ENCODE peak calls at places on chromosomes 1 and 21, in five cellular contexts. One of them, this sample, is unnamed. For H3K4me1, the result is how much of the 10 kb centered on the place peaks cover.

GRCh38 chr1:244020086-244020485 is 31.0 kb upstream of the ZBTB18 start:
- DNase-seq in H1: no peak
- DNase-seq in HepG2: no peak
- DNase-seq in K562: no peak
- DNase-seq in GM12878: no peak
- DNase-seq in this sample: peak

GRCh38 chr21:41090981-41091380 is 77.0 kb upstream of the BACE2 start:
- DNase-seq in K562: no peak
- DNase-seq in GM12878: no peak
- DNase-seq in H1: no peak
- DNase-seq in HepG2: no peak
- DNase-seq in this sample: no peak

GRCh38 chr1:183234660-183235476 is 48.8 kb downstream of the LAMC2 start:
- DNase-seq in GM12878: no peak
- DNase-seq in HepG2: peak
- DNase-seq in K562: peak
- DNase-seq in H1: peak
- DNase-seq in this sample: peak

GRCh38 chr1:55337801-55338447 is 122.8 kb upstream of the USP24 start:
- DNase-seq in HepG2: peak
- DNase-seq in H1: no peak
- DNase-seq in K562: peak
- DNase-seq in GM12878: peak
- DNase-seq in this sample: peak

GRCh38 chr1:166350490-166350889 is 183.7 kb upstream of the FAM78B start:
- DNase-seq in HepG2: no peak
- DNase-seq in GM12878: no peak
- DNase-seq in K562: no peak
- DNase-seq in H1: no peak
- DNase-seq in this sample: peak

GRCh38 chr1:238861342-238861741 is 525.0 kb upstream of the CHRM3 start:
- DNase-seq in H1: no peak
- DNase-seq in GM12878: no peak
- DNase-seq in K562: no peak
- DNase-seq in HepG2: no peak
- DNase-seq in this sample: no peak

GRCh38 chr1:223102797-223103533 is 40.1 kb downstream of the TLR5 start:
- DNase-seq in GM12878: no peak
- DNase-seq in HepG2: no peak
- DNase-seq in H1: no peak
- DNase-seq in K562: no peak
- DNase-seq in this sample: no peak

GRCh38 chr1:116873680-116874271 is 35.9 kb upstream of the PTGFRN start:
- DNase-seq in HepG2: no peak
- DNase-seq in GM12878: no peak
- DNase-seq in H1: no peak
- DNase-seq in K562: no peak
- DNase-seq in this sample: no peak

GRCh38 chr1:179105393-179105792 is 23.5 kb downstream of the TOR3A start:
- DNase-seq in HepG2: peak
- DNase-seq in GM12878: no peak
- DNase-seq in K562: peak
- DNase-seq in H1: peak
- DNase-seq in this sample: peak

GRCh38 chr1:156310962-156311361 is 11.9 kb upstream of the VHLL start:
- DNase-seq in K562: no peak
- DNase-seq in HepG2: no peak
- DNase-seq in GM12878: no peak
- DNase-seq in H1: no peak
- DNase-seq in this sample: no peak

GRCh38 chr1:215418876-215419442 is 148.1 kb upstream of the KCTD3 start:
- DNase-seq in GM12878: no peak
- DNase-seq in HepG2: no peak
- DNase-seq in K562: no peak
- DNase-seq in H1: no peak
- DNase-seq in this sample: peak

GRCh38 chr1:19268445-19268844 is 16.8 kb downstream of the MRTO4 start:
- DNase-seq in HepG2: no peak
- DNase-seq in GM12878: no peak
- DNase-seq in H1: no peak
- DNase-seq in K562: no peak
- DNase-seq in this sample: no peak

GRCh38 chr1:201022824-201023516 is 544 bp downstream of the KIF21B start:
- DNase-seq in K562: peak
- DNase-seq in HepG2: no peak
- DNase-seq in GM12878: no peak
- DNase-seq in H1: peak
- DNase-seq in this sample: peak

GRCh38 chr1:51214615-51215131 is 21.4 kb upstream of the RNF11 start:
- DNase-seq in K562: no peak
- DNase-seq in HepG2: no peak
- DNase-seq in H1: no peak
- DNase-seq in GM12878: no peak
- DNase-seq in this sample: no peak

GRCh38 chr1:108865316-108865910 is 8.5 kb upstream of the AKNAD1 start:
- DNase-seq in K562: no peak
- DNase-seq in H1: no peak
- DNase-seq in HepG2: no peak
- DNase-seq in GM12878: no peak
- DNase-seq in this sample: no peak

GRCh38 chr1:153985341-153985912 is 712 bp downstream of the RAB13 start:
- DNase-seq in K562: peak
- DNase-seq in HepG2: no peak
- DNase-seq in H1: peak
- DNase-seq in GM12878: no peak
- DNase-seq in this sample: peak

GRCh38 chr1:8879348-8880067 is 1.0 kb upstream of the ENO1 start:
- DNase-seq in K562: no peak
- DNase-seq in H1: no peak
- DNase-seq in HepG2: no peak
- DNase-seq in GM12878: no peak
- DNase-seq in this sample: no peak

GRCh38 chr1:36157115-36157903 is 1.3 kb downstream of the MAP7D1 start:
- DNase-seq in K562: no peak
- DNase-seq in HepG2: no peak
- DNase-seq in H1: no peak
- DNase-seq in GM12878: no peak
- DNase-seq in this sample: peak

GRCh38 chr1:30984167-30984870 is 75.8 kb upstream of the SDC3 start:
- DNase-seq in GM12878: no peak
- DNase-seq in H1: no peak
- DNase-seq in K562: no peak
- DNase-seq in HepG2: no peak
- DNase-seq in this sample: no peak

GRCh38 chr1:23566304-23566703 is 7.0 kb upstream of the ID3 start:
- DNase-seq in HepG2: no peak
- DNase-seq in K562: no peak
- DNase-seq in H1: no peak
- DNase-seq in GM12878: no peak
- DNase-seq in this sample: peak

GRCh38 chr1:165896277-165896676 is 68.9 kb downstream of the UCK2 start:
- DNase-seq in HepG2: no peak
- DNase-seq in K562: no peak
- DNase-seq in H1: no peak
- DNase-seq in GM12878: no peak
- DNase-seq in this sample: no peak

GRCh38 chr21:45011911-45012660 is 62.3 kb upstream of the ADARB1 start:
- DNase-seq in H1: peak
- DNase-seq in HepG2: peak
- DNase-seq in GM12878: no peak
- DNase-seq in K562: no peak
- DNase-seq in this sample: peak

GRCh38 chr21:45548711-45549491 is 6.7 kb upstream of the SLC19A1 start:
- DNase-seq in HepG2: no peak
- DNase-seq in GM12878: no peak
- DNase-seq in H1: no peak
- DNase-seq in K562: no peak
- DNase-seq in this sample: no peak

GRCh38 chr1:234495231-234495990 is 16.4 kb upstream of the TARBP1 start:
- DNase-seq in H1: no peak
- DNase-seq in HepG2: no peak
- DNase-seq in GM12878: peak
- DNase-seq in K562: no peak
- DNase-seq in this sample: no peak

GRCh38 chr1:162316187-162316586 is 60.5 kb downstream of the SPATA46 start:
- DNase-seq in K562: no peak
- DNase-seq in GM12878: no peak
- DNase-seq in HepG2: no peak
- DNase-seq in H1: no peak
- DNase-seq in this sample: no peak

GRCh38 chr1:162317659-162318058 is 59.0 kb downstream of the SPATA46 start:
- DNase-seq in HepG2: no peak
- DNase-seq in GM12878: no peak
- DNase-seq in K562: no peak
- DNase-seq in H1: no peak
- DNase-seq in this sample: no peak

GRCh38 chr1:162321809-162322422 is 54.7 kb downstream of the SPATA46 start:
- DNase-seq in H1: no peak
- DNase-seq in GM12878: no peak
- DNase-seq in HepG2: no peak
- DNase-seq in K562: no peak
- DNase-seq in this sample: no peak

GRCh38 chr1:162323023-162323422 is 53.6 kb downstream of the SPATA46 start:
- DNase-seq in H1: no peak
- DNase-seq in K562: no peak
- DNase-seq in HepG2: no peak
- DNase-seq in GM12878: no peak
- DNase-seq in this sample: no peak

DNA sequence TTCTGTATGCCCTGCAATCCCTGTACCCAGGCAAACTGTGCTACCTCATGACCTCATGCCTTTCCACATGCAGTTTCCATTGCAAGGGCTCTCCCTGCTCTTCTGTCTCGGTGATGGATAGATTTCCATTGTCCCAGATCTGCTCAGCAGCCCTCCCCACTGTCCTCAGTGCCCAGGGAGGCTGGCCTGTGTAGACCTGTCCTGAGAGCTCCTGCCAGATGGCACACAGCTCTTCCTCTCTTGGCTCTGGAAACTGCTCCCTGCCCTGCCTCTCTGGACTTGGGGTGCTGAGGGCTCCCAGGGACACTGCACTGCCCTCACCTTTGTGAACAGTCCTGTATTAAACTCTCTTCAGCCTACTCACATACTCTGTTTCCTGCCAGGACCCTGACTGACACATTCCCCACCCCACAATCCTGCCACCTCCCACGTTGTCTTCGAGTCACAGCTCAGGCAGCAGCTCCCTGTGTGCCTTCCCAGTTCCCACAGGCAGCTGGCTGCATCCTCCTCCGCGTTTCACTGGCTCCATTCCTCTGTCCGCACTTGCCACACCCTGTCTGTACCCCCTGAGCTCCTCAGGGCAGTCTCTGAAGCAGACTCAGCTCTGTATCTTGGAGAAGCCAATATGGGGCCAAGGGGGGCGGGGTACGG is 57.0 kb downstream of the SPATA46 start:
- DNase-seq in K562: no peak
- DNase-seq in GM12878: no peak
- DNase-seq in HepG2: no peak
- DNase-seq in H1: no peak
- DNase-seq in this sample: no peak
- TF ChIP-seq CREB1 in K562: no peak
- TF ChIP-seq CREB1 in GM12878: no peak
- TF ChIP-seq CREB1 in HepG2: no peak
- TF ChIP-seq CREB1 in H1: no peak
- TF ChIP-seq CREB1 in this sample: no peak

DNA sequence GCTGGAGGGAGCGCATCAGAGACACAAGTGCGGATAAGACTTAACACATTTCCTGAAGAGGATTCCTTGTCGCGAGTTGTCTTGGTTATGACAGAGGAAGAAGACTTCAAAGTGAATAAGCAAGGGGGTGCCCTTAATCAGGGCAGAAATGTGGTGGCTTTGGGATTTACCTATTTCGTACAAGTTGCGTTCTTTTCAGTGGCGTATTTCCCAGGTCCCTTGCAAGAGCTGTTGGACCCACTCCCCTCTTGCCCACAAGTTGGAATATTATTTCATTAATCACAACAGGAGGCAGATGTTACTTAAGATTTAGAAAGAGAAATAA is 121.8 kb downstream of the ESRRG start:
- DNase-seq in H1: no peak
- DNase-seq in K562: no peak
- DNase-seq in GM12878: no peak
- DNase-seq in HepG2: no peak
- DNase-seq in this sample: no peak
- TF ChIP-seq CTCF in H1: no peak
- TF ChIP-seq CTCF in K562: no peak
- TF ChIP-seq CTCF in GM12878: no peak
- TF ChIP-seq CTCF in HepG2: no peak
- TF ChIP-seq CTCF in this sample: no peak

GRCh38 chr1:16208270-16208987 is 4.0 kb downstream of the ARHGEF19 start:
- DNase-seq in K562: peak
- DNase-seq in H1: no peak
- DNase-seq in HepG2: no peak
- DNase-seq in GM12878: no peak
- DNase-seq in this sample: no peak
- H3K4me1 ChIP-seq in K562: half or more
- H3K4me1 ChIP-seq in H1: under half
- H3K4me1 ChIP-seq in HepG2: half or more
- H3K4me1 ChIP-seq in GM12878: under half
- H3K4me1 ChIP-seq in this sample: under half

GRCh38 chr1:184621262-184621661 is 133.4 kb downstream of the EDEM3 start:
- DNase-seq in K562: no peak
- DNase-seq in H1: no peak
- DNase-seq in GM12878: no peak
- DNase-seq in HepG2: no peak
- DNase-seq in this sample: no peak

GRCh38 chr1:184624051-184624450 is 130.6 kb downstream of the EDEM3 start:
- DNase-seq in K562: no peak
- DNase-seq in HepG2: no peak
- DNase-seq in GM12878: no peak
- DNase-seq in H1: no peak
- DNase-seq in this sample: no peak

GRCh38 chr1:184623404-184623803 is 131.3 kb downstream of the EDEM3 start:
- DNase-seq in H1: no peak
- DNase-seq in K562: no peak
- DNase-seq in HepG2: no peak
- DNase-seq in GM12878: no peak
- DNase-seq in this sample: no peak

GRCh38 chr1:184624626-184625025 is 130.0 kb downstream of the EDEM3 start:
- DNase-seq in H1: no peak
- DNase-seq in K562: no peak
- DNase-seq in GM12878: no peak
- DNase-seq in HepG2: no peak
- DNase-seq in this sample: no peak

DNA sequence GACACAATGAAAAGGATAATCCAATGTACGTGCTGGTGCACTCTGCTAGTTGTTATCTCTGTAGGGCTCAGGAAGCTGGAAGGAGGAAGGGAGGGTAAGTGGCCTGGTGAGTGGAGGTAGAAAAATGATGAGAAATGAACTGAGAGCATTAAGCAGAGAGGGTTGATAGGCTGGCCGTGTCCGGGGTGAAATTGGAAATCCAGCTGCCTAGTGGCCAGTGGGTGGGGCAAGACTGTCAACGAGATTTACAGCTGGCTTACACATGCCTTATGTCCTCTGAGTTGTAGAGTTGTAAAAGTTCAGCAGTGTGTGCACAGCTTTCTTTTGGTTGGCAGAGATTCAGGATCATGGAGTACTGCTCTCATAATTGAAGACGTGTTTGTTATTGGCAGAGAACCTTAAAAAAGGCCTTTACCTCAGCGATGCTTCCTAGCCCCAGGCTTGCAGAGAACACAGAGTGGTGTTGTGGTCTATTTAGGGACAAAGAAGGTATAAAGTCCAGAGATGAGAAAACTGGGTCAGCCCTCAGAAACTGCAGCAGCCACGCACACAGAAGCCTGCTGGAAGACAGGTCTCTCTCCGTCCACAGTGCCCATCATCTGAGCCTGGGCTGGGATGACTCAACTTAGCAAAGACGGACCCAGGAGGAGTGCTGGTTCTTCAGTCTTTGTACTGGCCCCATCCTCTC is 132.4 kb downstream of the EDEM3 start:
- DNase-seq in GM12878: no peak
- DNase-seq in K562: no peak
- DNase-seq in H1: no peak
- DNase-seq in HepG2: no peak
- DNase-seq in this sample: no peak
- TF ChIP-seq CREB1 in GM12878: no peak
- TF ChIP-seq CREB1 in K562: no peak
- TF ChIP-seq CREB1 in H1: no peak
- TF ChIP-seq CREB1 in HepG2: no peak
- TF ChIP-seq CREB1 in this sample: no peak